ENCODE peak calls at places on chromosomes 12 and 14, in nine cellular contexts. L is GDM1; T is H4; K is type B pancreatic cell; Q is mucosa of descending colon; N is upper lobe of right lung; B is activated T-cell treated with anti-CD3 and anti-CD28 coated beads, Interleukin-2, amount 50 U/mL, for 1 hour; D is psoas muscle; G is IMR-90. I is an unnamed sample.

GRCh38 chr14:95156765-95157194 is 549 bp downstream of the DICER1 start:
- DNase-seq in T (no peak), G (peak; percentile 19), K (peak; percentile 73), N (peak; percentile 83), B (no peak), D (peak; percentile 45), L (no peak), Q (peak; percentile 78), I (peak; percentile 79)

GRCh38 chr12:6038160-6038559 is 86.3 kb downstream of the VWF start:
- DNase-seq in K (no peak), N (no peak), L (peak; percentile 37), B (no peak), Q (no peak), T (peak; percentile 86), G (peak; percentile 76), D (no peak), I (peak; percentile 95)

GRCh38 chr12:108468149-108468968 is 46.7 kb upstream of the FICD start:
- DNase-seq in K (no peak), G (peak; percentile 20), T (no peak), Q (no peak), D (no peak), B (no peak), L (no peak), N (no peak), I (peak; percentile 80)

GRCh38 chr14:63045612-63046320 is 508 bp upstream of the KCNH5 start:
- DNase-seq in K (peak; percentile 80), Q (peak; percentile 42), G (peak; percentile 40), D (peak; percentile 13), T (peak; percentile 17), N (peak; percentile 65), B (no peak), L (no peak), I (no peak)

GRCh38 chr12:68932123-68932700 is 759 bp downstream of the CPM start:
- DNase-seq in G (no peak), B (no peak), D (no peak), Q (no peak), L (no peak), N (no peak), K (no peak), T (no peak), I (peak; percentile 46)

GRCh38 chr12:111211910-111212757 is 156.8 kb downstream of the PHETA1 start:
- DNase-seq in D (no peak), N (no peak), K (no peak), B (no peak), G (no peak), Q (no peak), T (no peak), L (no peak), I (peak; percentile 58)

GRCh38 chr12:108543642-108544041 is 17.3 kb downstream of the SART3 start:
- DNase-seq in T (no peak), B (no peak), K (no peak), Q (no peak), D (no peak), L (no peak), N (no peak), G (no peak), I (no peak)

GRCh38 chr14:102081231-102082080 is 5.4 kb downstream of the HSP90AA1 start:
- DNase-seq in D (no peak), G (no peak), L (no peak), K (no peak), T (no peak), B (no peak), Q (no peak), N (no peak), I (peak; percentile 48)

GRCh38 chr12:59079029-59079428 is 158.7 kb upstream of the LRIG3 start:
- DNase-seq in Q (no peak), T (no peak), L (no peak), B (no peak), D (no peak), K (no peak), G (no peak), N (no peak), I (no peak)

GRCh38 chr12:91982946-91983345 is 162.7 kb downstream of the BTG1 start:
- DNase-seq in T (no peak), D (no peak), G (peak; percentile 59), Q (no peak), N (no peak), K (no peak), B (no peak), L (no peak), I (no peak)

GRCh38 chr12:52156757-52157565 is 34.9 kb downstream of the KRT80 start:
- DNase-seq in D (peak; percentile 74), Q (peak; percentile 75), T (peak; percentile 51), N (peak; percentile 88), L (peak; percentile 45), G (peak; percentile 42), B (peak; percentile 74), K (peak; percentile 90), I (peak; percentile 87)

GRCh38 chr12:115103884-115104883 is 420.2 kb upstream of the TBX3 start:
- DNase-seq in Q (no peak), L (no peak), D (no peak), B (no peak), T (peak; percentile 65), G (peak; percentile 56), K (no peak), N (no peak), I (no peak)

GRCh38 chr12:124742111-124742510 is 121.6 kb downstream of the SCARB1 start:
- DNase-seq in Q (no peak), N (no peak), K (no peak), G (no peak), B (no peak), L (no peak), D (no peak), T (no peak), I (no peak)

GRCh38 chr14:36227802-36228201 is 51.3 kb upstream of the PTCSC3 start:
- DNase-seq in K (no peak), N (no peak), B (no peak), D (no peak), G (peak; percentile 52), L (no peak), Q (no peak), T (peak; percentile 51), I (no peak)

GRCh38 chr12:5165296-5165970 is 121.8 kb downstream of the KCNA5 start:
- DNase-seq in T (peak; percentile 30), Q (no peak), L (no peak), B (no peak), D (no peak), K (no peak), N (no peak), G (peak; percentile 21), I (no peak)

GRCh38 chr14:89420502-89420901 is 3.5 kb upstream of the FOXN3 start:
- DNase-seq in N (no peak), L (no peak), D (no peak), K (no peak), Q (no peak), B (no peak), T (no peak), G (no peak), I (no peak)

GRCh38 chr12:19299765-19300164 is 139.5 kb upstream of the AEBP2 start:
- DNase-seq in B (no peak), N (no peak), D (no peak), K (no peak), L (no peak), T (peak; percentile 18), Q (no peak), G (peak; percentile 22), I (no peak)

GRCh38 chr12:21892341-21892740 is 48.9 kb downstream of the ABCC9 start:
- DNase-seq in T (no peak), D (no peak), N (no peak), K (no peak), G (no peak), L (no peak), Q (no peak), B (no peak), I (no peak)

GRCh38 chr14:99241314-99242035 is 30.5 kb downstream of the BCL11B start:
- DNase-seq in T (no peak), N (no peak), B (peak; percentile 66), Q (no peak), L (no peak), K (no peak), D (no peak), G (no peak), I (no peak)

GRCh38 chr14:100363053-100363452 is 39.9 kb downstream of the SLC25A47 start:
- DNase-seq in Q (no peak), D (no peak), L (no peak), K (no peak), G (no peak), T (no peak), N (no peak), B (no peak), I (no peak)

GRCh38 chr14:94113073-94113472 is 2.5 kb downstream of the IFI27 start:
- DNase-seq in L (no peak), K (peak; percentile 29), T (no peak), D (no peak), B (no peak), G (no peak), Q (no peak), N (no peak), I (no peak)

GRCh38 chr14:105300542-105301102 is at the start of gene BRF1:
- DNase-seq in L (peak; percentile 97), Q (peak; percentile 97), K (peak; percentile 96), T (peak; percentile 85), G (peak; percentile 86), D (peak; percentile 97), B (peak; percentile 98), N (peak; percentile 99), I (peak; percentile 96)

GRCh38 chr14:90632451-90632850 is 183.8 kb downstream of the TTC7B start:
- DNase-seq in K (no peak), L (no peak), D (no peak), N (no peak), T (no peak), B (no peak), G (peak; percentile 34), Q (no peak), I (no peak)

GRCh38 chr12:92369643-92370042 is 224.0 kb upstream of the BTG1 start:
- DNase-seq in G (no peak), T (no peak), Q (no peak), K (no peak), N (no peak), B (no peak), D (no peak), L (no peak), I (no peak)

GRCh38 chr12:25384038-25384953 is 133.6 kb upstream of the KRAS start:
- DNase-seq in K (no peak), B (peak; percentile 27), N (no peak), Q (peak; percentile 52), G (peak; percentile 11), D (no peak), T (no peak), L (no peak), I (no peak)

GRCh38 chr14:63543826-63544320 is 696 bp upstream of the PPP2R5E start:
- DNase-seq in L (no peak), G (no peak), B (no peak), N (no peak), K (no peak), T (no peak), Q (no peak), D (no peak), I (peak; percentile 75)

GRCh38 chr12:1083888-1084262 is 92.9 kb downstream of the ERC1 start:
- DNase-seq in K (no peak), T (peak; percentile 65), L (no peak), Q (no peak), N (no peak), B (no peak), D (no peak), G (peak; percentile 69), I (peak; percentile 73)

GRCh38 chr12:12070674-12071661 is at the start of gene BCL2L14:
- DNase-seq in T (no peak), L (no peak), K (no peak), Q (no peak), G (no peak), N (no peak), B (peak; percentile 18), D (no peak), I (no peak)

GRCh38 chr14:104361921-104362681 is 217.5 kb upstream of the C14orf180 start:
- DNase-seq in T (no peak), N (peak; percentile 57), G (no peak), L (no peak), K (no peak), Q (no peak), D (no peak), B (peak; percentile 10), I (no peak)

GRCh38 chr12:64600164-64600561 is 10.1 kb upstream of the RASSF3 start:
- DNase-seq in G (no peak), D (no peak), K (no peak), N (no peak), L (no peak), B (no peak), T (no peak), Q (no peak), I (no peak)

GRCh38 chr12:6199531-6200265 is 502 bp upstream of the CD9 start:
- DNase-seq in K (no peak), B (peak; percentile 24), T (no peak), D (peak; percentile 49), G (no peak), L (no peak), N (peak; percentile 93), Q (peak; percentile 78), I (no peak)

I was measured in Karpas-422.